ENCODE peak calls at places on chromosomes 5 and 9, in four cellular contexts. W is OCI-LY7, V is AG09319, X is HCT116. T is an unnamed sample.

GRCh38 chr5:132491368-132492364 is 1.1 kb upstream of the IRF1 start:
- DNase-seq in W (no peak), V (no peak), X (no peak), T (peak)

GRCh38 chr5:55039843-55040242 is 15.8 kb downstream of the GZMK start:
- DNase-seq in W (no peak), V (no peak), X (no peak), T (no peak)

GRCh38 chr9:120715331-120715924 is 1.2 kb upstream of the MEGF9 start:
- DNase-seq in W (no peak), V (peak), X (no peak), T (no peak)

GRCh38 chr5:112848116-112848811 is 12.8 kb upstream of the SRP19 start:
- DNase-seq in W (peak), V (peak), X (peak), T (peak)

GRCh38 chr9:106350777-106351176 is 512.2 kb upstream of the ZNF462 start:
- DNase-seq in W (no peak), V (no peak), X (no peak), T (no peak)

GRCh38 chr9:131254107-131254491 is 22.2 kb downstream of the FAM78A start:
- DNase-seq in W (peak), V (no peak), X (no peak), T (peak)

GRCh38 chr5:53397845-53398244 is 82.6 kb upstream of the FST start:
- DNase-seq in W (no peak), V (no peak), X (peak), T (no peak)

GRCh38 chr5:166781729-166782128 is 1509.7 kb upstream of the WWC1 start:
- DNase-seq in W (no peak), V (no peak), X (no peak), T (no peak)

GRCh38 chr9:91782711-91783214 is 167.3 kb downstream of the ROR2 start:
- DNase-seq in W (no peak), V (no peak), X (no peak), T (no peak)

GRCh38 chr5:122300374-122300773 is 11.7 kb upstream of the SNCAIP start:
- DNase-seq in W (peak), V (no peak), X (no peak), T (no peak)

GRCh38 chr5:145975361-145976066 is 39.1 kb downstream of the SH3RF2 start:
- DNase-seq in W (no peak), V (peak), X (peak), T (no peak)

GRCh38 chr9:124267271-124267807 is 9.6 kb downstream of the NEK6 start:
- DNase-seq in W (peak), V (no peak), X (no peak), T (no peak)

GRCh38 chr5:175681975-175682354 is 24.1 kb downstream of the HRH2 start:
- DNase-seq in W (no peak), V (no peak), X (no peak), T (no peak)

GRCh38 chr5:87401626-87402025 is 11.1 kb downstream of the CCNH start:
- DNase-seq in W (no peak), V (no peak), X (no peak), T (no peak)

GRCh38 chr9:94085062-94085639 is 887 bp downstream of the PTPDC1 start:
- DNase-seq in W (no peak), V (no peak), X (peak), T (no peak)

DNA sequence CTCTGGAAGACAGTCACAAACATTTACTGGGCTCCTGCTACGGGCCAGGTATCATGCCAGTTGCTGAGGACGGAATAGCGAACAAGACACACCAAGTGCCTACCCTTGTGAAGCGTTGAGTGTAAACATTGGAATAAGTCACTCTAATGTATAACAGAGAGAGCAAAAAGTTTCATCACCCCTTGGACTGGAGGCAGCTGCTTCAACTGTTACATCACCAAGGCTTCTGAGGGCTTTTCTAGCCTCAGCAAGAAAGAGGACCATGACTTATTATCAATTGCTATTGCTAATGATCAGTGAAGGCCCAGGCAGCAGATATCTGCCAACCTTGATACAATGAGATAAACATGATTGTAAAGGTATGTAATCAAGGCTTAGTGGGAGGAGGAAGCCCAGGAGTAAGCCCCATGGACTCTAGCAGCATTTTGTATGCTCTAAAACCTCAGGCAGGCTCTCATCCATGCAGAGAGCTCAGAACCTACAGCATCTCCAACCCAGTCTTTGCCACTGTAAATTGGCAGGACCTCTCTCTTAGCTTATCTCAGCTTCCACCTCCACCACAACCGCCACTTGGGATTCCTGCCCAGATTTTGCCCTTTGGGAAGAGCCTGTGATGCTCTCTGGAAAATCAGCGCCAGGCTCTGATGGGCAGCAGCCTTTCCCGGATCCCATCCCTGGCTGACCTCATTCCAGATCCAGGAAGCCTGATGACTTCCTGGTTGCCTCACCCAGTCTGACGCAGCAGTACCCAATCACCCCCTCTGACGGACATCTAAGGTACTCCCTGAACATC is 54.5 kb downstream of the ADAM19 start:
- DNase-seq in W (no peak), V (no peak), X (no peak), T (no peak)
- TF ChIP-seq CTCF in W (no peak), V (no peak), X (no peak), T (no peak)

GRCh38 chr5:147559725-147560124 is 49.9 kb upstream of the DPYSL3 start:
- DNase-seq in W (no peak), V (no peak), X (no peak), T (no peak)
- TF ChIP-seq CTCF in W (no peak), V (peak), X (no peak), T (no peak)

DNA sequence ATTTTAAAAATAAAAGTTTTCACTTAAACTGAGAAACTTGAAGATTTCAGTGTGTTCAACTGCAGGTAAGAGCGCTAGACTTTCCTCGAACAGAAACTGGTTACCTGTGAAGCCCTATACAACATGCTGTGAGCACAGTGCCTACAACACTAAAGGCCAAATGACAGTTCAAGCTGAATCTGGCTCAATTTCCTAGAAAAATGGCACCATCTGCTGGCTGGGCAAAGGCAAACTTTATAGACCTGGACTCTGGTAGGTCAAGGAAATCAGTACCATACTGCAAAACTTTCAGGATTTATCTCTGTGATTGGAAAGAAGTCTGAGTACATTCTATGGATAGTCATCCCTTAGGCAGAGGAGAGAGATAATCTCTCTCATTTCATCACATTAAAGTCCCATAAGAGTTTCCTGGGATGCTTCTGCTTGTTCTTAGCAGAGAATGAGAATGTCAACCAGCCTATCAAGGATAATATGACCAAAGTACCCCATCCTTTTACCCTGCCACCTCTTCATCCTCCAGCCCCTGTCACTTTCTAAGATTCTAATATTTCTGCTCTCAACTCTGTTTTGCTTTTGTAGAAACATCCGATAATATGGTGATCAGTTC is 31.8 kb upstream of the FOXB2 start:
- DNase-seq in W (peak), V (no peak), X (peak), T (peak)
- TF ChIP-seq CTCF in W (peak), V (peak), X (peak), T (peak)

DNA sequence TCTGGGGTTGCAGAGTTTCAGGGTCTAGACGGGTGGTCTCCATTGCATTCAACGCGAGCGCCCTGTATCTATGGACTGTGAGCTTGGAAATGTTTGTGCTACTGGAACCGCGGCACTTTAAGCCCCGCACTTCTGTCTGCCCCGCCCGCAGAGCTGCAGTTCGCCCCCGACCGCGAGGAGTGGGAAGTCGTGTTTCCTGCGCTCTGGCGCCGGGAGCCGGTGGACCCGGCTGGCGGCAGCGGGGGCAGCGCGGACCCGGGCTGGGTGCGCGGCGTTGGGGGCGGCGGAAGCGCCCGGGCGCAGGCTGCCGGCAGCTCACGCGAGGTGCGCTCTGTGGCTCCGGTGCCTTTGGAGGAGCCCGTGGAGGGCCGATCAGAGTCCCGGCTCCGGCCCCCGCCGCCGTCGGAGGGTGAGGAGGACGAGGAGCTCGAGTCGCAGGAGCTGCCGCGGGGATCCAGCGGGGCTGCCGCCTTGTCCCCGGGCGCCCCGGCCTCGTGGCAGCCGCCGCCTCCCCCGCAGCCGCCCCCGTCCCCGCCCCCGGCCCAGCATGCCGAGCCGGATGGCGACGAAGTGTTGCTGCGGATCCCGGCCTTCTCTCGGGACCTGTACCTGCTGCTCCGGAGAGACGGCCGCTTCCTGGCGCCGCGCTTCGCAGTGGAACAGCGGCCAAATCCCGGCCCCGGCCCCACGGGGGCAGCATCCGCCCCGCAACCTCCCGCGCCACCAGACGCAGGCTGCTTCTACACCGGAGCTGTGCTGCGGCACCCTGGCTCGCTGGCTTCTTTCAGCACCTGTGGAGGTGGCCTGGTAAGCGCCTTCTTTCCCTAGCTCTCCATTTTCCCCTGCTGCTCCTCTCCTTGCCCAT is 1.1 kb downstream of the ADAMTS19 start:
- DNase-seq in W (no peak), V (no peak), X (no peak), T (peak)
- TF ChIP-seq CTCF in W (no peak), V (peak), X (no peak), T (peak)

DNA sequence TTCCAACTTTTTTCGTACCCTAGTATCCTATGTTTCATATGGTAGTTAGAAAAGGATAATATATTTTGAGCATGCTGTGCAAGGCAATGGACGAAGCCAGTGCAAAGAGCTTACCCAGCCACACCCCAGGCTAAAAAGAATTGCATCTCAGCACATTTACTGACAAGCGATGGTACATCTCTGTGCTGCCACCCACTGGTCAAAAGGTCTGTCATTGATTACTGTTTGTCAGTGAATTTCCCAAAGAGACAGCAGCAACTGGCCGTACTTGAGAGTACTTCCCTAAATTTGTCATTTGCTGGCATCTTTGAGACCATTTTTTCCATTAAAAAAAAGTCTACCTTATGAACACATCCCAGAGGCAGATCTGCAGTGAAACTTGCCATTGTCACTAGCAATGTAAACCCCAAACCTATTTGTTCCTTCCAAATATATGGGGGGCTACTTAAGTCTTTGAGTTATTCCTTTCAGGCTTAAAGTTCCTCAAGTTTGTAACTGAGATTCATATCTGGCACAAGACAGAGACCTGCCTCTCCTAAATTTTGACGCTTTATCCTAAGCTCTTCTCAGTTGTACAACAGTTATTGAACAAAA is 184.3 kb downstream of the CTNND2 start:
- DNase-seq in W (peak), V (no peak), X (no peak), T (peak)
- TF ChIP-seq CTCF in W (peak), V (no peak), X (no peak), T (no peak)

DNA sequence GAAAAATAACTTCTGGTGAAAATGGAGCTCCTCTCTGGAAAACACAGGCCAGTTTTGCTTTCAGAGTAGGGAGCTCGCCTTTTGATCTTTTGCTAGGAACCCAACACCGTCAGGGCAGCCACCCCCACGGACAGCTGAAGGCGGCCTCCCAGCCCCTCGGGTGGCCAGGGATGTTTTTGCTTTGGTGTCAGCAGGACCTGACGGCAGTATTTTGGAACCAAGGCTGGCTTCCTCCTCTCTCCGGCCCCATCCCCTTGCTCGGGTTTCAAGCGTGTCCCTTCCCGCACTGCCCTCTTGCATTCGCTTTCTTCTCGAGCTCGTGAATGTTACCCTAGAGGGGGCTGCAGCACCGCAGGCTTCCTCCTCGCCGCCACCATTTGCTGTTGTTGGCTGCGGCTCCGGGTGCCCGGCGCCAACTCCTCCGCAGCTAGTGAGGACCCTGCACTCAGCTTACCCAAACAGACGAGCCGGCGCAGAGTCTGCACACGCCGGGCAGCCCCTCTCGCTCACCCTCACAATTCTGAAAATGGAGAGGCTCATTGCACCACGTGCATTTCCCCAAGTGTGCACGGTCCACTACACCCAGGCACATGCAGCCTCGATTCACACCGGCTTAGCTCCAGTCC is 35.5 kb upstream of the ADAMTSL1 start:
- DNase-seq in W (no peak), V (no peak), X (no peak), T (no peak)
- TF ChIP-seq CTCF in W (no peak), V (peak), X (no peak), T (no peak)

DNA sequence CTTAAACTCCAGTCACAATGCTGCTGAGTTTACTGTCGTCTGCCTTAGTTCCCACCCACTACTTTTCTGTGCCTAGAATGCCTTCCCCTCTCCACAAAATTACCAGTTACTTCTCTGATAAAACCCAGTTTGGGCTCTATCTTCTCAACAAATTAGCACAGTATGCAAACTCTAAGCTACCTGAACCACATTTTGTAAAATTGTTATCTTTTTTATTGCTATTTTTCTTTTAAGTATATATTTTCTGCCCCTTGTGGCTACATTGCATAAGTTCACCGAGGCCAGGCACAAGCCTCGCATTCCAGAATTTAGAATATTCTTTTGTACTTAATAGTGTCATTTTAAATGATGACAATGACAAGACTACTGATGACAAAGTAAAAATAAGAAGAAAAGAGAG is 60.0 kb downstream of the POU5F2 start:
- DNase-seq in W (no peak), V (no peak), X (no peak), T (no peak)
- TF ChIP-seq CTCF in W (peak), V (no peak), X (no peak), T (no peak)

GRCh38 chr9:86993830-86994229 is 46.5 kb upstream of the GAS1 start:
- DNase-seq in W (no peak), V (no peak), X (no peak), T (no peak)

GRCh38 chr9:87002517-87002916 is 55.2 kb upstream of the GAS1 start:
- DNase-seq in W (no peak), V (no peak), X (no peak), T (no peak)

GRCh38 chr9:86994231-86994630 is 46.9 kb upstream of the GAS1 start:
- DNase-seq in W (no peak), V (no peak), X (no peak), T (no peak)

GRCh38 chr9:86997961-86998360 is 50.7 kb upstream of the GAS1 start:
- DNase-seq in W (no peak), V (no peak), X (no peak), T (no peak)

GRCh38 chr9:86997158-86997557 is 49.9 kb upstream of the GAS1 start:
- DNase-seq in W (no peak), V (no peak), X (peak), T (no peak)
- TF ChIP-seq CTCF in W (no peak), V (no peak), X (no peak), T (no peak)

GRCh38 chr5:111224561-111224989 is 391 bp downstream of the CAMK4 start:
- DNase-seq in W (no peak), V (no peak), X (no peak), T (peak)

GRCh38 chr5:111223086-111223789 is 946 bp upstream of the CAMK4 start:
- DNase-seq in W (no peak), V (no peak), X (no peak), T (no peak)

GRCh38 chr5:111226556-111226955 is 2.4 kb downstream of the CAMK4 start:
- DNase-seq in W (no peak), V (no peak), X (no peak), T (no peak)

GRCh38 chr5:111225926-111226325 is 1.7 kb downstream of the CAMK4 start:
- DNase-seq in W (peak), V (no peak), X (no peak), T (peak)

GRCh38 chr5:111223790-111224560 is at the start of gene CAMK4:
- DNase-seq in W (peak), V (peak), X (peak), T (peak)
- TF ChIP-seq CTCF in W (peak), V (peak), X (no peak), T (no peak)

T was measured in GM20000.